ENCODE peak calls at places on chromosome 4, in six cellular contexts. C is kidney epithelial cell, J is dorsolateral prefrontal cortex, K is astrocyte of the cerebellum, X is lower lobe of right lung, P is esophagus squamous epithelium. R is an unnamed sample.

GRCh38 chr4:19227701-19228100 is 1024.0 kb upstream of the SLIT2 start:
- DNase-seq in C (no peak), J (no peak), K (no peak), X (no peak), P (no peak), R (no peak)

GRCh38 chr4:25481648-25482047 is 104.6 kb downstream of the ANAPC4 start:
- DNase-seq in C (no peak), J (no peak), K (no peak), X (no peak), P (no peak), R (no peak)

GRCh38 chr4:108693211-108693610 is 42.8 kb downstream of the OSTC start:
- DNase-seq in C (no peak), J (no peak), K (no peak), X (no peak), P (no peak), R (no peak)

GRCh38 chr4:8319061-8319460 is 49.5 kb downstream of the HTRA3 start:
- DNase-seq in C (no peak), J (no peak), K (no peak), X (no peak), P (no peak), R (peak; percentile 49)

GRCh38 chr4:180057891-180058643 is 2185.1 kb upstream of the TENM3 start:
- DNase-seq in C (no peak), J (peak; percentile 24), K (no peak), X (peak; percentile 43), P (no peak), R (peak; percentile 89)

GRCh38 chr4:20615492-20616136 is 84.6 kb upstream of the PACRGL start:
- DNase-seq in C (peak; percentile 31), J (no peak), K (no peak), X (no peak), P (no peak), R (no peak)

GRCh38 chr4:154082760-154083530 is 294.1 kb upstream of the SFRP2 start:
- DNase-seq in C (peak; percentile 19), J (no peak), K (peak; percentile 13), X (no peak), P (no peak), R (no peak)

GRCh38 chr4:82744284-82744963 is 54.2 kb downstream of the SCD5 start:
- DNase-seq in C (peak; percentile 49), J (no peak), K (no peak), X (peak; percentile 56), P (no peak), R (no peak)

GRCh38 chr4:84499065-84499982 is at the start of gene NKX6-1:
- DNase-seq in C (peak; percentile 28), J (no peak), K (peak; percentile 33), X (peak; percentile 60), P (peak; percentile 9), R (no peak)

GRCh38 chr4:134935320-134935719 is 733.7 kb upstream of the PABPC4L start:
- DNase-seq in C (no peak), J (no peak), K (no peak), X (no peak), P (no peak), R (no peak)

GRCh38 chr4:184889683-184890082 is 63.9 kb upstream of the ACSL1 start:
- DNase-seq in C (no peak), J (no peak), K (no peak), X (no peak), P (no peak), R (no peak)

GRCh38 chr4:33941854-33942253 is 2302.5 kb downstream of the ARAP2 start:
- DNase-seq in C (no peak), J (no peak), K (no peak), X (no peak), P (no peak), R (no peak)

GRCh38 chr4:40953253-40954118 is 203.7 kb downstream of the NSUN7 start:
- DNase-seq in C (no peak), J (no peak), K (no peak), X (no peak), P (no peak), R (no peak)

GRCh38 chr4:173243321-173243720 is 74.7 kb downstream of the GALNT7 start:
- DNase-seq in C (peak; percentile 69), J (no peak), K (no peak), X (no peak), P (no peak), R (no peak)

GRCh38 chr4:72525938-72526337 is 43.1 kb downstream of the ADAMTS3 start:
- DNase-seq in C (peak; percentile 21), J (no peak), K (peak; percentile 75), X (peak; percentile 51), P (no peak), R (no peak)

GRCh38 chr4:124135409-124135813 is 577.1 kb downstream of the ANKRD50 start:
- DNase-seq in C (no peak), J (no peak), K (peak; percentile 96), X (no peak), P (no peak), R (no peak)

GRCh38 chr4:3127129-3127528 is 52.6 kb downstream of the HTT start:
- DNase-seq in C (no peak), J (no peak), K (no peak), X (no peak), P (no peak), R (no peak)

GRCh38 chr4:142036795-142037583 is 400.6 kb downstream of the IL15 start:
- DNase-seq in C (peak; percentile 48), J (no peak), K (no peak), X (no peak), P (no peak), R (no peak)

GRCh38 chr4:158630893-158631292 is 40.8 kb downstream of the C4orf46 start:
- DNase-seq in C (no peak), J (no peak), K (peak; percentile 69), X (no peak), P (no peak), R (no peak)

GRCh38 chr4:86497131-86497530 is 97.0 kb upstream of the PTPN13 start:
- DNase-seq in C (no peak), J (no peak), K (no peak), X (no peak), P (no peak), R (no peak)

GRCh38 chr4:122305853-122306252 is 73.0 kb upstream of the ADAD1 start:
- DNase-seq in C (no peak), J (no peak), K (no peak), X (no peak), P (no peak), R (no peak)

GRCh38 chr4:184450045-184450444 is 24.3 kb downstream of the IRF2 start:
- DNase-seq in C (no peak), J (no peak), K (peak; percentile 55), X (no peak), P (no peak), R (no peak)

GRCh38 chr4:125104616-125105015 is 210.1 kb upstream of the FAT4 start:
- DNase-seq in C (no peak), J (no peak), K (peak; percentile 55), X (no peak), P (no peak), R (no peak)

GRCh38 chr4:108333353-108333920 is 164.7 kb upstream of the LEF1 start:
- DNase-seq in C (no peak), J (no peak), K (no peak), X (no peak), P (no peak), R (no peak)

GRCh38 chr4:163755013-163755412 is 260.5 kb downstream of the TMA16 start:
- DNase-seq in C (no peak), J (no peak), K (peak; percentile 11), X (no peak), P (no peak), R (no peak)

GRCh38 chr4:2832309-2832980 is 11.2 kb upstream of the ADD1 start:
- DNase-seq in C (no peak), J (peak; percentile 11), K (no peak), X (peak; percentile 35), P (no peak), R (peak; percentile 79)

GRCh38 chr4:113389160-113389559 is 339.7 kb downstream of the ANK2 start:
- DNase-seq in C (no peak), J (no peak), K (no peak), X (no peak), P (no peak), R (no peak)

GRCh38 chr4:41318839-41319530 is 62.3 kb downstream of the UCHL1 start:
- DNase-seq in C (no peak), J (no peak), K (no peak), X (no peak), P (no peak), R (no peak)

GRCh38 chr4:129146639-129147038 is 50.7 kb downstream of the C4orf33 start:
- DNase-seq in C (no peak), J (no peak), K (no peak), X (no peak), P (no peak), R (no peak)

GRCh38 chr4:33068539-33068938 is 2348.4 kb downstream of the PCDH7 start:
- DNase-seq in C (no peak), J (no peak), K (no peak), X (no peak), P (no peak), R (no peak)

GRCh38 chr4:183356931-183357675 is 34.9 kb upstream of the CLDN24 start:
- DNase-seq in C (no peak), J (no peak), K (no peak), X (no peak), P (no peak), R (no peak)

GRCh38 chr4:102324725-102325124 is 20.6 kb downstream of the SLC39A8 start:
- DNase-seq in C (no peak), J (no peak), K (no peak), X (no peak), P (no peak), R (no peak)

GRCh38 chr4:3225946-3226345 is 23.0 kb upstream of the MSANTD1 start:
- DNase-seq in C (no peak), J (no peak), K (no peak), X (peak; percentile 65), P (no peak), R (peak; percentile 68)

DNA sequence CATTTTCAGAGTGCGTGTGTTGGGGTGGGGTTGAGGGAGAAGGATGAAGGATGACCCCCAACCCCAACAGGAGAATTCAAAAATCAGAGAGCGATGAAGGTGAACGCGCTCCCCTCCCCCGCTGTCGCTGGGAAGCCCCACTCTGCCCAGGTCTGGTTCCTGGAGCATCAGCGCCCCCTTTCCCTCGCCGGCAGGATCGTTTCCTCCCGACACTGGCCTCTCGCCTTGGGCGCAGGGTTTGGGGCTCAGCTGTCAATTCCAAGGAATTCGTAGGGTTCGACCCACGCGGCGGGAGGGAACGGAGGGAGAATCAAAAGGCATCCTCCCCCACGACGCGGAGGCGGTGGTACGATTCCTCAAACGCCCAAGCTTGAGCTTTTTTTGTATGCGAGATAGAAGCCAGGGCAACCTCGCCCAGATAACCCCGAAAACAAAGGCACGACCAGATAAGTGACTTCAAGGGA is 997 bp upstream of the PDGFRA start:
- DNase-seq in C (no peak), J (no peak), K (peak; percentile 55), X (peak; percentile 62), P (peak; percentile 2), R (no peak)
- TF ChIP-seq CTCF in C (peak; percentile 91), J (peak; percentile 56), K (peak; percentile 91), X (peak; percentile 60), P (peak; percentile 69), R (peak; percentile 96)

GRCh38 chr4:42371306-42372063 is 25.8 kb upstream of the SHISA3 start:
- DNase-seq in C (peak; percentile 26), J (no peak), K (peak; percentile 60), X (no peak), P (no peak), R (no peak)
- TF ChIP-seq CTCF in C (peak; percentile 62), J (peak; percentile 63), K (peak; percentile 62), X (peak; percentile 54), P (peak; percentile 17), R (peak; percentile 91)

GRCh38 chr4:6687947-6688878 is 5.5 kb upstream of the S100P start:
- DNase-seq in C (no peak), J (no peak), K (no peak), X (no peak), P (no peak), R (no peak)
- TF ChIP-seq CTCF in C (no peak), J (no peak), K (no peak), X (no peak), P (peak; percentile 8), R (no peak)

GRCh38 chr4:140641789-140642439 is 73.2 kb upstream of the UCP1 start:
- DNase-seq in C (no peak), J (no peak), K (no peak), X (peak; percentile 56), P (no peak), R (no peak)
- TF ChIP-seq CTCF in C (peak; percentile 24), J (no peak), K (no peak), X (peak; percentile 37), P (no peak), R (peak; percentile 21)